ENCODE peak calls at places on chromosomes 3 and 15, in four cellular contexts. R is kidney epithelial cell, F is small intestine, D is mesenchymal stem cell. K is an unnamed sample.

GRCh38 chr3:156812521-156813335 is 13.4 kb upstream of the LEKR1 start:
- DNase-seq in R (no peak), F (peak; percentile 90), D (peak; percentile 93), K (no peak)

GRCh38 chr15:41961014-41961518 is 11.3 kb downstream of the EHD4 start:
- DNase-seq in R (no peak), F (peak; percentile 74), D (no peak), K (no peak)

GRCh38 chr15:29924750-29925149 is 102.5 kb upstream of the TJP1 start:
- DNase-seq in R (peak; percentile 74), F (peak; percentile 55), D (peak; percentile 61), K (no peak)

GRCh38 chr3:178246004-178246403 is 290.2 kb upstream of the KCNMB2 start:
- DNase-seq in R (no peak), F (no peak), D (no peak), K (no peak)

GRCh38 chr3:177802151-177802900 is 605.0 kb upstream of the TBL1XR1 start:
- DNase-seq in R (no peak), F (no peak), D (peak; percentile 25), K (no peak)

GRCh38 chr3:128385080-128385832 is 81.4 kb downstream of the DNAJB8 start:
- DNase-seq in R (peak; percentile 44), F (no peak), D (no peak), K (peak; percentile 75)

GRCh38 chr3:128935922-128936321 is 56.5 kb downstream of the ACAD9 start:
- DNase-seq in R (no peak), F (no peak), D (no peak), K (peak; percentile 4)

GRCh38 chr3:17088602-17089313 is 204.0 kb downstream of the PLCL2 start:
- DNase-seq in R (no peak), F (peak; percentile 67), D (no peak), K (no peak)

GRCh38 chr3:73622135-73622534 is 2.6 kb downstream of the PDZRN3 start:
- DNase-seq in R (no peak), F (peak; percentile 58), D (peak; percentile 67), K (no peak)

GRCh38 chr3:120743081-120743365 is 479 bp downstream of the GTF2E1 start:
- DNase-seq in R (no peak), F (no peak), D (no peak), K (no peak)

GRCh38 chr3:109927726-109928125 is 590.4 kb upstream of the DPPA4 start:
- DNase-seq in R (no peak), F (no peak), D (peak; percentile 10), K (no peak)

GRCh38 chr3:38992117-38992779 is 59.5 kb downstream of the SCN11A start:
- DNase-seq in R (no peak), F (no peak), D (peak; percentile 90), K (no peak)

GRCh38 chr3:141406265-141406664 is 38.0 kb downstream of the ZBTB38 start:
- DNase-seq in R (no peak), F (no peak), D (no peak), K (no peak)

GRCh38 chr3:141405025-141405424 is 36.7 kb downstream of the ZBTB38 start:
- DNase-seq in R (no peak), F (no peak), D (peak; percentile 65), K (no peak)

GRCh38 chr3:141403576-141403975 is 35.3 kb downstream of the ZBTB38 start:
- DNase-seq in R (no peak), F (peak; percentile 48), D (no peak), K (no peak)

GRCh38 chr3:141407043-141407442 is 38.7 kb downstream of the ZBTB38 start:
- DNase-seq in R (no peak), F (no peak), D (peak; percentile 97), K (no peak)

GRCh38 chr3:141405581-141405980 is 37.3 kb downstream of the ZBTB38 start:
- DNase-seq in R (no peak), F (no peak), D (no peak), K (no peak)
- H3K36me3 ChIP-seq in R (peaks cover 1% of the 10 kb centered on the region), F (peaks cover 17% of the 10 kb centered on the region), D (peaks cover 7% of the 10 kb centered on the region), K (peaks cover 31% of the 10 kb centered on the region)

DNA sequence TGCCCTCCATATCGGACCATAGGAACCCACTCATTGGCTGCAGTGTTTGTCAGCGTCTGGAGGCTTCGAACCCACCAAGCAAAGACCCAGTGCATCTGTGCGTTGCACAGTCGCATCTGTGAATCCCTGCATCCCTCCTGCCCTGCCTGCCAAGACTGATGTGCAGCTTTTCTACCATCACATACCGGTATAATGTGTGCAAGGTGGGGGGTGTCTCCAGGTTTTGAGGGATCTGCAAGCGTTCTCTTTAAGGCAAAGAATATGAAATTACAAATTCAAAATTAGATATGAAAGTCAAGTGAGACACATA is 288 bp upstream of the NME9 start:
- DNase-seq in R (no peak), F (no peak), D (no peak), K (no peak)
- H3K4me3 ChIP-seq in R (peak overlapping the region; percentile 61), F (peak overlapping the region; percentile 56), D (peak overlapping the region; percentile 80), K (peak overlapping the region; percentile 75)

GRCh38 chr15:44492672-44493071 is 44.3 kb upstream of the EIF3J start:
- DNase-seq in R (no peak), F (peak; percentile 58), D (no peak), K (no peak)
- H3K36me3 ChIP-seq in R (peaks cover 1% of the 10 kb centered on the region), F (peaks cover 8% of the 10 kb centered on the region), D (peaks cover 9% of the 10 kb centered on the region), K (peaks cover 53% of the 10 kb centered on the region)

DNA sequence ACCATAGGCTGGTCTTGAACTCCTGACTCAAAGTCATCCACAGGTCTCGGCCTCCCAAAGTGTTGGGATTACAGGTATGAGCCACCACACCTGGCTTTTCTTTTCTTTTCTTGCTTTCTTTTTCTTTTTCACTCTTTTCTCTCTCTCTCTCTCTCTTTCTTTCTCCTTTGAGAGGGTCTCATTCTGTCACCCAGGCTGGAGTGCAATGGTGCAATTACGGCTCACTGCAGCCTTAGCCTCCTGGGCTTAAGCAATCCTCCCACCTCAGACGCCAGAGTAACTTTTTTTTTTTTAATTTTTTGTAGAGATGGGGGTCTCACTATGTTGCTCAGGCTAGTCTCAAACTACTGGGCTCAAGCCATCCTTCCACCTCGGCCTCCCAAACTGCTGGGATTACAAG is 133.1 kb upstream of the UBE2E1 start:
- DNase-seq in R (no peak), F (no peak), D (no peak), K (no peak)
- H3K4me3 ChIP-seq in R (no peak overlapping the region), F (no peak overlapping the region), D (no peak overlapping the region), K (no peak overlapping the region)

GRCh38 chr3:123158899-123159390 is 42.8 kb upstream of the SEC22A start:
- DNase-seq in R (no peak), F (no peak), D (no peak), K (no peak)

GRCh38 chr3:123165163-123165562 is 36.6 kb upstream of the SEC22A start:
- DNase-seq in R (no peak), F (no peak), D (no peak), K (no peak)

GRCh38 chr3:123161167-123161566 is 40.6 kb upstream of the SEC22A start:
- DNase-seq in R (no peak), F (no peak), D (no peak), K (no peak)

GRCh38 chr3:123159926-123160635 is 41.7 kb upstream of the SEC22A start:
- DNase-seq in R (no peak), F (no peak), D (peak; percentile 15), K (no peak)

DNA sequence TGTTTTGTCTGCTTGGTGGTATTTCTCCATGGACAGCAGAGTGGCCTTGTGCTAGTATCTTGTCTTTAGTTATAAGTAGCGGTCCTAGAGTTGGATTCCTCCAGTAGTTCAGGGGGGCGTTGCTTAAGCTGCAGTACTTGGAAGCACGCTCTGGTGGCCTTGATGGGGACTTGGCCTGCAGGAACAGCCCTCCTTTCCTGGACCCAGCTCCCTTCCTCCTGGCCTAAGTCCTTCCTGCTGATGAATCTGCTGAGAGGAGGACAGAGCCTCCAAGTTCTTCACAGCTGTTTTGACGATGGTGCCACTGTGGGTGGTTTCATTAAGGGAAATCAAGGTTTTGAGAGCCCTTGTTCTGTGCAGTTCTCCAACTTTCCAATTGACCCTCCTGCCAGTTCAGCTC is 38.6 kb upstream of the SEC22A start:
- DNase-seq in R (no peak), F (no peak), D (no peak), K (peak; percentile 21)
- H3K36me3 ChIP-seq in R (peaks cover 2% of the 10 kb centered on the region), F (peaks cover 10% of the 10 kb centered on the region), D (peaks cover 41% of the 10 kb centered on the region), K (peaks cover 20% of the 10 kb centered on the region)

GRCh38 chr15:39118510-39118909 is 462.4 kb upstream of the THBS1 start:
- DNase-seq in R (no peak), F (no peak), D (no peak), K (no peak)
- H3K4me3 ChIP-seq in R (no peak overlapping the region), F (no peak overlapping the region), D (no peak overlapping the region), K (no peak overlapping the region)

DNA sequence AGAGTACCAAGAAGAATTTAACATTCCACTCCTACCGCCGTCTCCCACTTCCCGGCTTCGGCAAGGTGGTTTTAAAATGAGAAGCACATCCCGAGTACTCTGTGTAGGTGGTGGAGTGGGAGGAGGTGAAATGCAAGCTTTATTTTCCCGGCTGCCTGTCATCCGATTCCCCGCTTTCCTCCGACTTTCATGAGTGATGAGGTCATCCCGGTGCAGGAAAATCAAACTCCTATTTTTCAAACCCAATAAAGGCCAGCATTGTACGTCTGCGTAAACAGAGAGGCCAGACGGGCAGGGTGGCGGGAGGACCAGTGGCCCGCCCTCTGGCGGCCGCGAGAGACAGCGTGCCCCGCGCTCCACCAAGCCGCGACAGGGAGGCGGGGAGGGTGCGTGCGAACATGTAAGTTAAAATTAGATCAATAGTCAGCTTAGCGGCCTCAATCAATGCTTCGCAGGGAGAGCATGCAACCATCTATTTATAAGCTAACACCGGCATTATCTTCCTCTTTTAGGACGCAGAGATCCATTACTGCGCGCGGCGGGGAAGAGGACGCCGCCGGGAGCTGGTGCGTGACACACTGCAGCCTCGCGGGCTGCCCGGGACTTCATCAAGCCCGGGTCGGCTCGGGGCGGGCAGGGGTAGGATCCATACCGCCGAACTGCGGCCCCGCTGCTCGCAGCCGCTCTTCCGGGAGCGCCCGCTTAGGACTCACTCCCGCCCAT is 163.3 kb downstream of the CD47 start:
- DNase-seq in R (peak; percentile 43), F (peak; percentile 58), D (peak; percentile 76), K (peak; percentile 77)
- H3K36me3 ChIP-seq in R (no peaks in the 10 kb centered on the region), F (no peaks in the 10 kb centered on the region), D (no peaks in the 10 kb centered on the region), K (no peaks in the 10 kb centered on the region)

DNA sequence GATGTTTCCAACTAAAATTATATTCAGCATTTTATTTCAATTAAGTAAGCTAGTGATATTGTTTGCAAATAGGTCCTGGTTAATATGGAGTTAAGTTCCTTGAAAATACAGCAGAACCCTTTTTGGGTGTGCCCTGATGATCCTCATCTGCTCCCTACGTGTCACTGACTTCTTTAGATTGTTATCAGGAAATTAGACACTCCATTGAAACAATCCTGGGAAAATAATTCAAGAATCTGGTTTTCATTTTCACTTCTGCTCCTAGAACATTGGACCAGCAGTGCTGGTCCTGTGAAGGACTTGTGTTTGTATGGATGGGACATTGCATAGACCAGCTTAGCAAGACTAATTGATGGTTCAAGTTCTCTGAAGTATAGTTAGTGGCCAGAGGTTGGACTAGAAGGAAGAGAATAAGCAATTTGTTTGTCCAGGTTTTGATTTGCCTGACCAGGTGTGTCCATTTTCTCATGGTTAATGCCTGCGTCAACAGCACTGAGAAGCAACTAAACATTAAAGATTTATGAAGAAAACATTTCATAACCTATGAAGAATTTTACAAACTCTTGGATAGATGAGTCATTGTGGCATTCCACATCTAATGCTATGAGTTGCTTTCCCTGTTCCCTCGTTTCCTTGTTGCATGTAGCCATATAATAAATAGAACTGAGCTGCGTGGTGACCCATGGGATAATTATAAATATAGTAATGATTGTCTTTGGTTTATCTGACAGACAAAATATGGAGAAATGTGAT is 95.8 kb downstream of the ZPLD1 start:
- DNase-seq in R (no peak), F (no peak), D (peak; percentile 36), K (no peak)
- H3K4me3 ChIP-seq in R (no peak overlapping the region), F (no peak overlapping the region), D (no peak overlapping the region), K (no peak overlapping the region)

GRCh38 chr3:171658801-171659200 is 151.5 kb downstream of the PLD1 start:
- DNase-seq in R (no peak), F (no peak), D (no peak), K (no peak)
- H3K36me3 ChIP-seq in R (peaks cover 2% of the 10 kb centered on the region), F (peaks cover 19% of the 10 kb centered on the region), D (peaks cover 10% of the 10 kb centered on the region), K (peaks cover 37% of the 10 kb centered on the region)